ENCODE peak calls at places on chromosomes 16 and 17, in five cellular contexts. A is posterior cingulate gyrus, L is A549, U is uterus, I is NCI-H524. S is an unnamed sample.

GRCh38 chr16:24810951-24811843 is 34.6 kb upstream of the SLC5A11 start:
- DNase-seq in A (no peak), L (no peak), U (no peak), I (peak; percentile 8), S (no peak)

GRCh38 chr17:14545156-14545906 is 244.4 kb downstream of the HS3ST3B1 start:
- DNase-seq in A (no peak), L (no peak), U (no peak), I (no peak), S (no peak)

GRCh38 chr17:16486373-16487250 is 5.4 kb downstream of the LRRC75A start:
- DNase-seq in A (peak; percentile 61), L (no peak), U (peak; percentile 72), I (peak; percentile 42), S (peak; percentile 20)

GRCh38 chr17:19024101-19025078 is 19.8 kb upstream of the FAM83G start:
- DNase-seq in A (no peak), L (no peak), U (no peak), I (no peak), S (no peak)

GRCh38 chr17:3801043-3801746 is at the start of gene ITGAE:
- DNase-seq in A (no peak), L (no peak), U (no peak), I (no peak), S (no peak)

GRCh38 chr16:31869511-31870201 is 4.0 kb upstream of the ZNF267 start:
- DNase-seq in A (no peak), L (no peak), U (no peak), I (no peak), S (no peak)

GRCh38 chr17:28745052-28745776 is 1.4 kb downstream of the TRAF4 start:
- DNase-seq in A (peak; percentile 84), L (no peak), U (peak; percentile 46), I (peak; percentile 75), S (peak; percentile 79)

GRCh38 chr16:31471875-31472558 is at the start of gene TGFB1I1:
- DNase-seq in A (no peak), L (peak; percentile 56), U (peak; percentile 92), I (peak; percentile 36), S (no peak)

GRCh38 chr16:66510711-66511614 is 39.0 kb downstream of the TK2 start:
- DNase-seq in A (no peak), L (no peak), U (peak; percentile 33), I (peak; percentile 13), S (peak; percentile 59)

GRCh38 chr17:1474402-1475189 is 17.9 kb downstream of the MYO1C start:
- DNase-seq in A (no peak), L (no peak), U (no peak), I (no peak), S (no peak)

GRCh38 chr16:71709231-71709781 is 15.2 kb downstream of the PHLPP2 start:
- DNase-seq in A (no peak), L (no peak), U (no peak), I (no peak), S (no peak)